ENCODE peak calls at places on chromosomes 6 and 20, in ten cellular contexts. N is kidney, J is H1, S is A549, Y is endodermal cell, G is aorta, P is cardiac muscle cell, B is right lobe of liver, L is fibroblast of lung, D is neural progenitor cell. U is an unnamed sample.

GRCh38 chr6:33299237-33299944 is 649 bp upstream of the RGL2 start:
- DNase-seq in B (peak; percentile 92), P (peak; percentile 96), Y (peak; percentile 94), J (peak; percentile 90), L (peak; percentile 89), D (peak; percentile 96), G (peak; percentile 95), S (peak; percentile 89), N (peak; percentile 97), U (peak; percentile 91)

GRCh38 chr6:100475554-100476325 is 11.0 kb upstream of the SIM1 start:
- DNase-seq in B (no peak), S (peak; percentile 7), P (no peak), J (no peak), L (no peak), N (no peak), G (no peak), Y (no peak), D (no peak), U (no peak)

GRCh38 chr6:103047567-103047966 is 1654.1 kb downstream of the GRIK2 start:
- DNase-seq in P (no peak), G (no peak), S (no peak), N (no peak), Y (no peak), D (no peak), L (no peak), B (no peak), J (no peak), U (no peak)

GRCh38 chr20:54340667-54341081 is 132.8 kb downstream of the PFDN4 start:
- DNase-seq in G (no peak), N (no peak), L (peak; percentile 82), S (no peak), P (peak; percentile 67), D (no peak), J (no peak), B (no peak), Y (no peak), U (no peak)

GRCh38 chr6:35312076-35312762 is 14.6 kb downstream of the DEF6 start:
- DNase-seq in B (no peak), L (no peak), Y (peak; percentile 44), D (no peak), J (no peak), S (no peak), G (no peak), N (no peak), P (no peak), U (no peak)

GRCh38 chr6:109595998-109596397 is 95.0 kb downstream of the AK9 start:
- DNase-seq in P (peak; percentile 27), G (no peak), D (peak; percentile 44), N (no peak), B (no peak), S (peak; percentile 14), L (peak; percentile 33), J (peak; percentile 49), Y (peak; percentile 55), U (no peak)

GRCh38 chr6:56772737-56773184 is 130.1 kb upstream of the DST start:
- DNase-seq in D (peak; percentile 21), B (no peak), J (no peak), Y (peak; percentile 71), S (peak; percentile 51), L (peak; percentile 66), N (peak; percentile 76), P (peak; percentile 81), G (peak; percentile 60), U (no peak)

GRCh38 chr20:32455901-32456701 is 98.0 kb downstream of the ASXL1 start:
- DNase-seq in B (no peak), S (no peak), N (peak; percentile 72), G (no peak), D (no peak), L (no peak), P (no peak), Y (no peak), J (no peak), U (no peak)

GRCh38 chr20:43849496-43850197 is 65.0 kb upstream of the TOX2 start:
- DNase-seq in N (no peak), J (no peak), L (peak; percentile 91), Y (no peak), P (peak; percentile 54), G (no peak), B (no peak), S (peak; percentile 62), D (no peak), U (no peak)

GRCh38 chr20:35304956-35305355 is 12.7 kb upstream of the FAM83C start:
- DNase-seq in P (no peak), N (no peak), L (no peak), G (no peak), Y (peak; percentile 40), J (no peak), S (no peak), D (no peak), B (no peak), U (no peak)

GRCh38 chr20:62739581-62740285 is 31.1 kb downstream of the NTSR1 start:
- DNase-seq in Y (no peak), G (peak; percentile 52), L (no peak), B (peak; percentile 22), D (no peak), P (no peak), N (peak; percentile 80), S (no peak), J (no peak), U (peak; percentile 45)

GRCh38 chr20:8616792-8617191 is 452.1 kb upstream of the PLCB4 start:
- DNase-seq in D (no peak), G (no peak), L (peak; percentile 70), P (peak; percentile 71), S (no peak), Y (no peak), J (no peak), B (no peak), N (no peak), U (no peak)

GRCh38 chr6:32622545-32623401 is 14.4 kb upstream of the HLA-DQA1 start:
- DNase-seq in L (no peak), B (no peak), N (no peak), D (peak; percentile 87), P (peak; percentile 55), S (no peak), G (no peak), Y (peak; percentile 88), J (no peak), U (peak; percentile 64)

GRCh38 chr20:36217226-36217625 is 19.1 kb upstream of the AAR2 start:
- DNase-seq in B (no peak), J (peak; percentile 70), G (no peak), S (peak; percentile 46), Y (peak; percentile 93), L (no peak), P (no peak), N (no peak), D (peak; percentile 74), U (peak; percentile 32)

GRCh38 chr6:101401792-101402617 is 8.5 kb downstream of the GRIK2 start:
- DNase-seq in B (no peak), N (no peak), P (peak; percentile 20), L (no peak), Y (peak; percentile 86), G (no peak), J (peak; percentile 76), S (no peak), D (peak; percentile 88), U (no peak)

GRCh38 chr20:33648396-33649004 is 13.6 kb upstream of the C20orf144 start:
- DNase-seq in B (no peak), L (no peak), P (no peak), Y (no peak), J (no peak), G (no peak), S (no peak), D (no peak), N (peak; percentile 73), U (no peak)

GRCh38 chr20:14715400-14715799 is 378.0 kb upstream of the FLRT3 start:
- DNase-seq in Y (no peak), G (no peak), J (no peak), N (no peak), D (peak; percentile 49), S (no peak), L (no peak), P (no peak), B (no peak), U (no peak)

DNA sequence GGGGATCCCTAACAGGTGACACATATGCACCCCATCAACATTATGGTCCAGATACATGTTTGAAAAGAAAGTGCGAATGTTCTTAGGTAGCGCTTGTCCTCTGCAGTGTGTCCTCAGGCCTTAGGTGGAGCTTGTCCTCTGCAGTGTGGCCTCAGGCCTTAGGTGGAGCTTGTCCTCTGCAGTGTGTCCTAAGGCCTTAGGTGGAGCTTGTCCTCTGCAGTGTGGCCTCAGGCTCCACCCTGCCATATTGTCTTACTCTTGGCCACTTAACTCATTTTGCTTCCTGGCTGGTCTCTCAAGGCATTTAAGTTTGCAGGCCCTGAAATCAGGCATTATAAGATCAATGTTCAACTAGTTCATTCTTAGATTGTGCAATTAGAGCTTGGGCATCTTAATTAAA is 74.7 kb upstream of the SCP2D1 start:
- DNase-seq in L (peak; percentile 7), P (no peak), J (no peak), N (no peak), D (no peak), B (no peak), G (no peak), S (no peak), Y (no peak), U (no peak)
- H3K27ac ChIP-seq in L (no peak overlapping the region), P (no peak overlapping the region), J (no peak overlapping the region), N (no peak overlapping the region), D (no peak overlapping the region), B (no peak overlapping the region), G (no peak overlapping the region), S (no peak overlapping the region), Y (no peak overlapping the region), U (no peak overlapping the region)

GRCh38 chr20:48633620-48634257 is 194.1 kb downstream of the PREX1 start:
- DNase-seq in D (no peak), S (no peak), N (peak; percentile 40), L (no peak), J (no peak), B (no peak), P (no peak), G (no peak), Y (no peak), U (no peak)
- H3K4me1 ChIP-seq in D (no peaks in the 10 kb centered on the region), S (no peaks in the 10 kb centered on the region), N (no peaks in the 10 kb centered on the region), L (no peaks in the 10 kb centered on the region), J (peaks cover 6% of the 10 kb centered on the region), B (no peaks in the 10 kb centered on the region), P (no peaks in the 10 kb centered on the region), G (no peaks in the 10 kb centered on the region), Y (no peaks in the 10 kb centered on the region), U (no peaks in the 10 kb centered on the region)

DNA sequence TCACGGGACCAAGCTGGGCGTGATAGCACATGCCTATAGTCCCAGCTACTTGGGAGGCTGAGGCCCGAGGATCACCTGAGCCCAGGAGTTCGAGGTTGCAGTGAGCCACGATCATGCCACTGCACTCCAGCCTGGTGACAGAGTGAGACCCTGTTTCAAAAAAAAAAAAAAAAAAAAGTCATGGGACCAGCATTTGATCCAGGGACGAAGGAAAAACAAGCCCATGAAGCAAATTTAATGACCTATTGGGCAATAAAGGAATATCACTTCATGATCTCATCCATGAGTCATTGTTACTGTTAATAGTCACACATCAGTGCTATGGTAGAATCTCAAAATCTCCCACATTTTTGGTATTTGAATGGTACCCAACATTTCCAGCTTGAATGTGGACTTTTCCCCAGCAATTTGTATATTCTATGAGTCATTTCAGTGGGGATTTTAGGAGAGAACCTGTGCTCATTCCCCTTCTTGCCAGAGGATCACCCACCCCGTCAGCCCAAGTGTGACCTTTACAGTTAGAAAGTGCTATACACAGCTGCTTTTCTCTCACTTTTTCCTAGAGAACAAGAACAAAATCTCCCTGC is 8.5 kb upstream of the SOD2 start:
- DNase-seq in N (no peak), P (peak; percentile 80), J (no peak), G (peak; percentile 66), Y (no peak), D (no peak), L (peak; percentile 96), B (peak; percentile 61), S (peak; percentile 61), U (peak; percentile 35)
- H3K27ac ChIP-seq in N (peak overlapping the region; percentile 86), P (no peak overlapping the region), J (no peak overlapping the region), G (peak overlapping the region; percentile 57), Y (no peak overlapping the region), D (no peak overlapping the region), L (peak overlapping the region; percentile 70), B (peak overlapping the region; percentile 61), S (peak overlapping the region; percentile 88), U (peak overlapping the region; percentile 89)

GRCh38 chr6:157763894-157764345 is 59.1 kb upstream of the SNX9 start:
- DNase-seq in J (no peak), P (no peak), S (no peak), D (no peak), G (no peak), B (no peak), Y (no peak), N (no peak), L (no peak), U (no peak)
- H3K4me1 ChIP-seq in J (peaks cover 15% of the 10 kb centered on the region), P (no peaks in the 10 kb centered on the region), S (peaks cover 50% of the 10 kb centered on the region), D (no peaks in the 10 kb centered on the region), G (peaks cover 5% of the 10 kb centered on the region), B (peaks cover 6% of the 10 kb centered on the region), Y (peaks cover 7% of the 10 kb centered on the region), N (peaks cover 29% of the 10 kb centered on the region), L (peaks cover 33% of the 10 kb centered on the region), U (peaks cover 25% of the 10 kb centered on the region)